ENCODE peak calls at places on chromosomes 5 and 9, in six cellular contexts. One of them, this sample, is unnamed.
A peak's percentile ranks its signal among the peaks of the same experiment; 100 is the strongest.

GRCh38 chr5:156681276-156681675 is 168.8 kb upstream of the PPP1R2B start:
- DNase-seq in CD4-positive, CD25-positive, alpha-beta regulatory T cell: no peak
- DNase-seq in activated CD8-positive, alpha-beta memory T cell treated with anti-CD3 and anti-CD28 coated beads, Interleukin-2, amount 10 ng/mL, durations not matched to agents 7 days and 5 days: no peak
- DNase-seq in mammary epithelial cell: no peak
- DNase-seq in cardiac fibroblast: no peak
- DNase-seq in A549: no peak
- DNase-seq in this sample: no peak

GRCh38 chr5:36209664-36210063 is 32.1 kb downstream of the NADK2 start:
- DNase-seq in mammary epithelial cell: peak; percentile 31
- DNase-seq in CD4-positive, CD25-positive, alpha-beta regulatory T cell: no peak
- DNase-seq in activated CD8-positive, alpha-beta memory T cell treated with anti-CD3 and anti-CD28 coated beads, Interleukin-2, amount 10 ng/mL, durations not matched to agents 7 days and 5 days: no peak
- DNase-seq in cardiac fibroblast: no peak
- DNase-seq in A549: no peak
- DNase-seq in this sample: no peak

GRCh38 chr5:179820483-179821297 is at the start of gene SQSTM1:
- DNase-seq in A549: peak; percentile 87
- DNase-seq in activated CD8-positive, alpha-beta memory T cell treated with anti-CD3 and anti-CD28 coated beads, Interleukin-2, amount 10 ng/mL, durations not matched to agents 7 days and 5 days: peak; percentile 83
- DNase-seq in CD4-positive, CD25-positive, alpha-beta regulatory T cell: peak; percentile 77
- DNase-seq in cardiac fibroblast: peak; percentile 90
- DNase-seq in mammary epithelial cell: peak; percentile 78
- DNase-seq in this sample: peak; percentile 82

GRCh38 chr5:141412853-141413539 is at the start of gene PCDHGA10:
- DNase-seq in activated CD8-positive, alpha-beta memory T cell treated with anti-CD3 and anti-CD28 coated beads, Interleukin-2, amount 10 ng/mL, durations not matched to agents 7 days and 5 days: peak; percentile 69
- DNase-seq in A549: no peak
- DNase-seq in mammary epithelial cell: peak; percentile 34
- DNase-seq in cardiac fibroblast: peak; percentile 81
- DNase-seq in CD4-positive, CD25-positive, alpha-beta regulatory T cell: no peak
- DNase-seq in this sample: peak; percentile 72

GRCh38 chr5:135608761-135609443 is 30.1 kb upstream of the CXCL14 start:
- DNase-seq in mammary epithelial cell: no peak
- DNase-seq in cardiac fibroblast: no peak
- DNase-seq in CD4-positive, CD25-positive, alpha-beta regulatory T cell: no peak
- DNase-seq in activated CD8-positive, alpha-beta memory T cell treated with anti-CD3 and anti-CD28 coated beads, Interleukin-2, amount 10 ng/mL, durations not matched to agents 7 days and 5 days: peak; percentile 28
- DNase-seq in A549: no peak
- DNase-seq in this sample: no peak

GRCh38 chr5:73812962-73813588 is 187.1 kb downstream of the ARHGEF28 start:
- DNase-seq in mammary epithelial cell: peak; percentile 77
- DNase-seq in CD4-positive, CD25-positive, alpha-beta regulatory T cell: no peak
- DNase-seq in cardiac fibroblast: no peak
- DNase-seq in activated CD8-positive, alpha-beta memory T cell treated with anti-CD3 and anti-CD28 coated beads, Interleukin-2, amount 10 ng/mL, durations not matched to agents 7 days and 5 days: no peak
- DNase-seq in A549: peak; percentile 66
- DNase-seq in this sample: peak; percentile 88

GRCh38 chr9:121853617-121854395 is 202.4 kb downstream of the DAB2IP start:
- DNase-seq in cardiac fibroblast: no peak
- DNase-seq in activated CD8-positive, alpha-beta memory T cell treated with anti-CD3 and anti-CD28 coated beads, Interleukin-2, amount 10 ng/mL, durations not matched to agents 7 days and 5 days: no peak
- DNase-seq in CD4-positive, CD25-positive, alpha-beta regulatory T cell: no peak
- DNase-seq in A549: no peak
- DNase-seq in mammary epithelial cell: no peak
- DNase-seq in this sample: no peak

GRCh38 chr9:126857261-126857960 is 3.0 kb upstream of the ZBTB34 start:
- DNase-seq in activated CD8-positive, alpha-beta memory T cell treated with anti-CD3 and anti-CD28 coated beads, Interleukin-2, amount 10 ng/mL, durations not matched to agents 7 days and 5 days: no peak
- DNase-seq in A549: no peak
- DNase-seq in CD4-positive, CD25-positive, alpha-beta regulatory T cell: no peak
- DNase-seq in mammary epithelial cell: no peak
- DNase-seq in cardiac fibroblast: peak; percentile 45
- DNase-seq in this sample: no peak

GRCh38 chr5:105506692-105507277 is 1944.2 kb upstream of the NUDT12 start:
- DNase-seq in activated CD8-positive, alpha-beta memory T cell treated with anti-CD3 and anti-CD28 coated beads, Interleukin-2, amount 10 ng/mL, durations not matched to agents 7 days and 5 days: no peak
- DNase-seq in CD4-positive, CD25-positive, alpha-beta regulatory T cell: no peak
- DNase-seq in cardiac fibroblast: peak; percentile 10
- DNase-seq in mammary epithelial cell: no peak
- DNase-seq in A549: peak; percentile 18
- DNase-seq in this sample: peak; percentile 42

GRCh38 chr5:161686149-161686548 is 628 bp downstream of the GABRA6 start:
- DNase-seq in activated CD8-positive, alpha-beta memory T cell treated with anti-CD3 and anti-CD28 coated beads, Interleukin-2, amount 10 ng/mL, durations not matched to agents 7 days and 5 days: no peak
- DNase-seq in A549: no peak
- DNase-seq in cardiac fibroblast: no peak
- DNase-seq in mammary epithelial cell: no peak
- DNase-seq in CD4-positive, CD25-positive, alpha-beta regulatory T cell: no peak
- DNase-seq in this sample: no peak

GRCh38 chr9:114014044-114014443 is 64.1 kb downstream of the AMBP start:
- DNase-seq in mammary epithelial cell: no peak
- DNase-seq in cardiac fibroblast: no peak
- DNase-seq in A549: no peak
- DNase-seq in activated CD8-positive, alpha-beta memory T cell treated with anti-CD3 and anti-CD28 coated beads, Interleukin-2, amount 10 ng/mL, durations not matched to agents 7 days and 5 days: no peak
- DNase-seq in CD4-positive, CD25-positive, alpha-beta regulatory T cell: no peak
- DNase-seq in this sample: no peak